ENCODE peak calls at places on chromosome 16, in four cellular contexts. F, T, L and A are unnamed samples.

GRCh38 chr16:4561565-4561964 is 5.4 kb downstream of the C16orf96 start:
- DNase-seq in F (no peak), L (no peak), T (no peak), A (no peak)

GRCh38 chr16:86925067-86925791 is 346.9 kb downstream of the FOXL1 start:
- DNase-seq in L (no peak), F (no peak), T (no peak), A (peak)

GRCh38 chr16:58243528-58244004 is 45.7 kb upstream of the CSNK2A2 start:
- DNase-seq in F (no peak), T (no peak), L (peak), A (no peak)

GRCh38 chr16:12716658-12717057 is 87.0 kb downstream of the CPPED1 start:
- DNase-seq in L (no peak), T (peak), F (no peak), A (no peak)

GRCh38 chr16:57916735-57917450 is 54.0 kb downstream of the CNGB1 start:
- DNase-seq in F (no peak), L (no peak), T (no peak), A (no peak)

GRCh38 chr16:2664522-2665096 is 17.7 kb upstream of the KCTD5 start:
- DNase-seq in F (no peak), T (no peak), L (no peak), A (no peak)

GRCh38 chr16:49469930-49470451 is 96.4 kb downstream of the C16orf78 start:
- DNase-seq in L (no peak), T (no peak), F (no peak), A (no peak)

GRCh38 chr16:4404247-4404966 is 12.0 kb downstream of the CORO7 start:
- DNase-seq in F (peak), T (peak), L (no peak), A (peak)

GRCh38 chr16:48158296-48158695 is 2.5 kb upstream of the ABCC12 start:
- DNase-seq in F (no peak), T (peak), L (peak), A (no peak)

GRCh38 chr16:46822270-46822669 is 8.7 kb downstream of the C16orf87 start:
- DNase-seq in F (no peak), L (peak), T (no peak), A (no peak)

GRCh38 chr16:50611332-50611934 is 63.2 kb downstream of the NKD1 start:
- DNase-seq in F (no peak), T (peak), L (no peak), A (peak)

GRCh38 chr16:22314661-22315626 is 17.7 kb downstream of the POLR3E start:
- DNase-seq in T (no peak), F (no peak), L (no peak), A (no peak)
- TF ChIP-seq ETV6 in T (no peak), F (no peak), L (no peak), A (no peak)

GRCh38 chr16:84582958-84583516 is 34.8 kb downstream of the COTL1 start:
- DNase-seq in F (no peak), T (no peak), L (no peak), A (no peak)
- TF ChIP-seq ETV6 in F (no peak), T (no peak), L (no peak), A (no peak)

GRCh38 chr16:53266156-53266555 is 168.1 kb upstream of the RBL2 start:
- DNase-seq in L (no peak), T (no peak), F (no peak), A (no peak)
- TF ChIP-seq ETV6 in L (no peak), T (no peak), F (no peak), A (no peak)

DNA sequence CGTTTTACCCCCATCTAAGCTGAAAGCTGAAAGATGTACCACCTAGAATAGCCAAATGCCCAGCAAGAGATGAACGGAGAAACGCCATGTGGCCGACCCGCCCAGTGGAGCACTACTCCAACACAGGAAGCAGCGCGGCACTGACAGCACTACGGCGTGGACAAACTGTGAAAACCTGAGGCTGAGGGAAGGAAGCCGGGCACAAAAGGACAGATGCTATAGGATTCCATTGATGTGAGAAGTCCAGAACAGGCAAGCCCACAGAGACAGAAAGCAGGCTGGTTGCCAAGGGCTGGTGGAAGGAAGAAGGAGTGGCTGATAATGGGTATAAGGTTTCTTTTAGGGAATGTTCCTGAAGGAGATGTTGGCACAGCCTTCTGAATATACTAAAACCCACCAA is 29.4 kb upstream of the SLC38A8 start:
- DNase-seq in T (no peak), F (no peak), L (no peak), A (no peak)
- TF ChIP-seq ETV6 in T (no peak), F (no peak), L (no peak), A (no peak)

DNA sequence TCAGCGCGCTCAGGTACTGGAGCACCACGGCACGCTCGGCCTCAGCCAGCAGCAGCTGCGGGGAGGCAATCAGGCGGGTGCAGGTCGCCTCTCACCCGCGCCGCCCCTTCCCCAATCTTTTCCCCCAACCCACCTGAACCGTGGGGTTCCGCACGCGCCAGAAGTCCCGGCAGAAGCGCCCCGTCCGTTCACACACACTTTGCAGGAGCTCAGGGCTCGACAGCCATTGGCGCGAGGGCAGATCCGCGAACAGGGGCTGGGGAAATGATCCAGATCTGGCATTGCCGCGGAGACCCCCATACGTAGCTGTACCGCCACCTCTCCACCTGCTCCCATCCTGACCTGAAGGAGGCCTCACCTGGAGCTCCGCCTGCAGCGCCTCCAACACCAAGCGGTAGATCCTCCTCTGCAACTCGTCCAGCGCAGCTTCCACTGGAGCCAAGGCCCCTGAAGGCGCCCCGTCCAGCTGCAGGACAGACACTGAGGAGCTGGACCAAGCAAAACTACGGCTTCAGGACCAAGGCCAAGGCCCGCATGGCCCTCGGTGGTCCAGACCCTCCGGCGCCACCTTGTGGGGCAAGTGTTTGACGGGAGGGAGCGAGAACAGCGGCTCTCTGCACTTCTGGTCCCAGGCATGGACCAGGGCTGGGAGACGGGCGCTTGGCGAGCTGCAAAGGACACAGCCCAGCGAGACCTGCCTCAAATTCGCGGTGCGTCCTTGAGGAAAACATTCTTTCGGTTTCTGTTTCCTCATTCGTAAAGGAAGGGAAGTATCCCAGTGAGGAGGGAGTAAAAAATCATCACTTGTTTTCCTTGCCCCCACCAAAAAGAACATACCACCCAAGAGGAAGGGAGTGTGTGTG is 1.5 kb upstream of the MATCAP1 start:
- DNase-seq in T (peak), F (peak), L (no peak), A (peak)
- TF ChIP-seq ETV6 in T (peak), F (peak), L (no peak), A (no peak)

GRCh38 chr16:16075463-16076399 is 126.3 kb downstream of the ABCC1 start:
- DNase-seq in L (no peak), F (no peak), T (no peak), A (no peak)
- TF ChIP-seq ETV6 in L (no peak), F (no peak), T (no peak), A (no peak)

DNA sequence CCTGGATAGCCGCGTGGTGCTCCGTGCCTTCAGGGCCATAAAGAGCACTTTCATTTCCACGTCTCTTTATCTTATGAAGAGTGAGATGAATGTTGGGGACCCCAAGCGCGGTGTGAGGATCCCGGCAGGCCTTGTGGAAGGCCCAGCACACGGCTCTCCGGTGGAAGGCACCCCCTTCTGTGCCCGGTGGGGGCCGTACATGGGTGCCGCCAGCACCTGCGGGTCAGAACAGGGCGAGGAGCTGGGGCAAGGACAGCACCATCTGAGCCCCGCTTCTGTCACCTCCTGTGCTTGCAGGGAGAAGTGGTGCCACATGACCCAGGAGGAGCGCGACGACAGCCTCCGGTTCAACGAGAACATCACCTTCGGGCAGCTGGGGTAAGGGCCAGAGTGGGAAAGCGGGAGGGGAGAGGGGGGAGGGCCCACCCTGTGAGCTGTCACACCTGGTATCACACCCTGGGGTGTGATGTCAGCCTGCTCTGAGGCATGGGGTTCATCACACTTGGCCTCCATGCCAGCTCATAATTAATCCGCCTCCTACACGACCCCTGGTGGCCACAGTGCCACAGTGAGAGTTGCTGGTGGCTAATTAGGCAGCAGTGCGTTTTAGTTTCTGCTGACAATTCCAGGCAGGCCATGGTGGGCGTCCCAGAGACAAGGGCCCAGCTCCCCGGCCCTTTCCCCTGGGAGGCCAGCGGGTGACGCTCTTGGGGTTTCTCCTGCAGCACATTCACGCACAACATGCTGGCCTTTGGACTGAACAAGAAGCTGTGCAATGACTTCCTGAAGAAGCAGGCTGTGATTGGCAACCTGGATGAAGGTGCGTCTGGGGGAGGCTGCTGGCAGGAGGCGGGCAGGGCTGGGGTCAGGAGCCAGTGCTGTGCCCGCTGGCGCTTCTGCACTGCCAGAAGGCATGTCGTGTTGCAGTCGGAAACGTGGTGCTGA is 25.7 kb downstream of the CIBAR2 start:
- DNase-seq in T (peak), L (no peak), F (peak), A (peak)
- TF ChIP-seq ETV6 in T (no peak), L (no peak), F (no peak), A (no peak)

GRCh38 chr16:28846080-28846932 is at the start of gene TUFM:
- DNase-seq in T (peak), F (peak), L (peak), A (peak)

GRCh38 chr16:28846933-28847273 is 755 bp upstream of the TUFM start:
- DNase-seq in F (no peak), L (no peak), T (no peak), A (no peak)

GRCh38 chr16:28844226-28844885 is 1.8 kb downstream of the TUFM start:
- DNase-seq in F (no peak), T (no peak), L (no peak), A (no peak)

GRCh38 chr16:28843766-28844165 is 2.4 kb downstream of the TUFM start:
- DNase-seq in L (no peak), T (no peak), F (no peak), A (no peak)

DNA sequence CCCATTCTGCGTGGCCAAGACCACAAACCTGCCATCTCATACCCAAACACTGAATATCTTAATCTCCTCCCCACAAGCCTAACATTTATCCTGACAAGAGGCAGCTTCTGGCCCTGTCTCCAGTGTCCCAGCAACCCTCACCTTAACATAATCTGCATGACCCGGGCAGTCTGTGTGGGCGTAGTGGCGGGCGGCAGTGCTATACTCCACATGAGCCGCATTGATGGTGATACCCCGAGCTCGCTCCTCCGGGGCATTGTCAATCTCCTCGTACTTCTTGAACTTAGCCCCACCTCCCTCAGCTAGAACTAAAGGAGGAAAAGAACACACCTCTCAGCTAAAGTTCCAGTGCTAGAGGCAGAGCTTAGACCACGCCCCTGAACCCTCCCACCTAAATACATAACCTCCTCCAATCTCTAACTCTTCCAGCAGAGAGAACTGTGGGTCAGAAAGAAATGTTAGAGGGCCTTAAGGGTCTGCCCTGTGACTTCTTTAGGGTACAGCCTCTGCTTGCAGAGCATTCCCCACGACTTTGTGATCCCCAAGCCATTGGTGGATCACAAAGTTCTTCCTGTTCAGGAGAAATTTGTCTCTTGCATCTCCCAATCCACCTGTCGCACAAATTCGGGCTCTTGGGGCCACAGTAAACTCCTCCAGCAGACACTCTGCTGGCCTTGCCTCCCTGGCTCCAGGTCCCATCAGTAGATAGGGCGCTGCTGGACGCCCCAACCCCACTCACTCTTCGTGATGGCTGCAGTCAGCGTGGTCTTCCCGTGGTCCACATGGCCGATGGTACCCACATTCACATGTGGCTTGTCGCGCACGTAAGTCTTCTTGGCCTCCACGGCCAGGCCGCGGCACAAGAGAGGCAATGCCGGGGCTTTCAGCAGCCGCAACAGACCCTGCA is 722 bp downstream of the TUFM start:
- DNase-seq in L (no peak), T (peak), F (peak), A (peak)
- TF ChIP-seq ETV6 in L (no peak), T (no peak), F (no peak), A (no peak)

DNA sequence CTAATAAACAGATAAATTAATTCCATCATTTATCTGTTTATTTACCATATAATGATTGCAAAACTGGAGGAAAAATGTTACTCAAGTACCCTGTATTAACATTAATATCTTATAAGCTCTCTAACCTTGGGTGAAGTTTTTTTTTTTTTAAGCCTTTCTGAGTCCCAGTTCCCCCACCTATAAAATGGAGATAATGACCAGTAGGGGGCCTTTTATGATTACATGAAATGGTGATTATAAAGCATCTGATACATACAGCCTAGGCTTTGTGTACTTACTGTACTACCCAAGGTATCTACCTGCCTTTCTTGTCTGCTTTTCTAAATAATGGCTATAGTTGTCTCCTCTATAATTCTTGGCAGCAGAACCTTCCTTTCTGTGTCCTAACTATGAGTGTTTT is 22.6 kb downstream of the LRRC36 start:
- DNase-seq in F (no peak), T (peak), L (no peak), A (peak)
- TF ChIP-seq ETV6 in F (no peak), T (no peak), L (no peak), A (no peak)